ENCODE peak calls at places on chromosomes 13 and 19, in six cellular contexts. U is left lung; D is pancreas; E is lung; X is testis; A is CD8-positive, alpha-beta T cell. M is an unnamed sample. For H3K9me3 and H3K4me1, the result is how much of the 10 kb centered on the place peaks cover.

GRCh38 chr19:1970003-1970805 is 29.2 kb downstream of the CSNK1G2 start:
- DNase-seq in U (no peak), D (no peak), E (no peak), X (no peak), A (no peak), M (no peak)

GRCh38 chr13:51797664-51798488 is 6.1 kb downstream of the DHRS12 start:
- DNase-seq in U (no peak), D (peak), E (peak), X (peak), A (peak), M (peak)

GRCh38 chr19:15252398-15253018 is 20.3 kb upstream of the EPHX3 start:
- DNase-seq in U (no peak), D (no peak), E (no peak), X (no peak), A (no peak), M (no peak)

GRCh38 chr13:113022391-113023216 is 53.6 kb downstream of the MCF2L start:
- DNase-seq in U (no peak), D (no peak), E (no peak), X (no peak), A (no peak), M (no peak)

GRCh38 chr13:102903659-102904407 is 58.0 kb downstream of the ERCC5 start:
- DNase-seq in U (no peak), D (no peak), E (no peak), X (no peak), A (no peak), M (no peak)

GRCh38 chr13:33132644-33133440 is 116.6 kb downstream of the KL start:
- DNase-seq in U (no peak), D (no peak), E (no peak), X (no peak), A (no peak), M (no peak)

GRCh38 chr13:66972659-66973058 is 257.5 kb downstream of the PCDH9 start:
- DNase-seq in U (no peak), D (no peak), E (no peak), X (no peak), A (no peak), M (no peak)

GRCh38 chr19:45340232-45340898 is at the start of gene KLC3:
- DNase-seq in U (no peak), D (peak), E (no peak), X (peak), A (no peak), M (peak)

GRCh38 chr13:79533781-79534400 is 52.9 kb downstream of the NDFIP2 start:
- DNase-seq in U (no peak), D (no peak), E (no peak), X (no peak), A (no peak), M (no peak)

GRCh38 chr13:90968510-90968909 is 379.0 kb upstream of the MIR17HG start:
- DNase-seq in U (no peak), D (no peak), E (no peak), X (peak), A (no peak), M (no peak)

GRCh38 chr13:36999054-36999927 is at the start of gene ALG5:
- DNase-seq in U (peak), D (peak), E (peak), X (peak), A (peak), M (peak)

GRCh38 chr13:35964764-35965163 is 166.4 kb downstream of the DCLK1 start:
- DNase-seq in U (no peak), D (no peak), E (no peak), X (no peak), A (no peak), M (no peak)

GRCh38 chr13:33682020-33682564 is 135.9 kb upstream of the RFC3 start:
- DNase-seq in U (no peak), D (no peak), E (no peak), X (no peak), A (no peak), M (no peak)

GRCh38 chr13:94412870-94413269 is 66.6 kb downstream of the DCT start:
- DNase-seq in U (no peak), D (no peak), E (no peak), X (no peak), A (no peak), M (no peak)

GRCh38 chr13:99206226-99206625 is 5.6 kb downstream of the UBAC2 start:
- DNase-seq in U (no peak), D (no peak), E (no peak), X (no peak), A (no peak), M (no peak)
- TF ChIP-seq CTCF in U (no peak), D (no peak), E (no peak), X (no peak), A (no peak), M (no peak)

GRCh38 chr19:7083076-7083956 is 13.8 kb downstream of the ZNF557 start:
- DNase-seq in U (no peak), D (no peak), E (no peak), X (no peak), A (no peak), M (no peak)

DNA sequence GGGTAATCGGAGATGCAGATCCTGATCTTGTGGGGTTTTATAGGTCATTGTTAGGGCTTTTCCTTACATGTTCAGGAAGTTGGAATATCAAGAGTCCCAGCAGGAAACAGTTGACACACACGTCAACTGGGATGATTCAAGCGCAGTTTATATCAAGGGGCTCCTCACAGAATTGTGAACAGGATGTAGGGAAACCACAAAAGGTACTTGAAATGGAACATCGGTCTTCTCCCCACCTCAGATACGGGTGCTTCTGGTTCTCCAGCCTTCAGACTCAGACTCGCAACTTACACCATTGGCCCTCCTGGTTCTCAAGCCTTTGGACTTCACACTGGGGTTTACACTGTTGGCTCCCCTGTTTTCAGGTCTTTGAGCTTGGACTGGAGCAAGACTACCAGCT is 19.5 kb downstream of the ZNF557 start:
- DNase-seq in U (no peak), D (no peak), E (no peak), X (no peak), A (no peak), M (no peak)
- H3K9me3 ChIP-seq in U (half or more), D (under half), E (under half), X (under half), A (under half), M (half or more)

GRCh38 chr19:2981898-2982297 is 4.5 kb downstream of the TLE6 start:
- DNase-seq in U (no peak), D (no peak), E (no peak), X (no peak), A (no peak), M (no peak)
- H3K4me1 ChIP-seq in U (under half), D (under half), E (under half), X (under half), A (under half), M (under half)

GRCh38 chr19:30648321-30648720 is 276.1 kb downstream of the ZNF536 start:
- DNase-seq in U (no peak), D (no peak), E (no peak), X (no peak), A (no peak), M (no peak)
- TF ChIP-seq CTCF in U (no peak), D (no peak), E (no peak), X (no peak), A (no peak), M (no peak)

DNA sequence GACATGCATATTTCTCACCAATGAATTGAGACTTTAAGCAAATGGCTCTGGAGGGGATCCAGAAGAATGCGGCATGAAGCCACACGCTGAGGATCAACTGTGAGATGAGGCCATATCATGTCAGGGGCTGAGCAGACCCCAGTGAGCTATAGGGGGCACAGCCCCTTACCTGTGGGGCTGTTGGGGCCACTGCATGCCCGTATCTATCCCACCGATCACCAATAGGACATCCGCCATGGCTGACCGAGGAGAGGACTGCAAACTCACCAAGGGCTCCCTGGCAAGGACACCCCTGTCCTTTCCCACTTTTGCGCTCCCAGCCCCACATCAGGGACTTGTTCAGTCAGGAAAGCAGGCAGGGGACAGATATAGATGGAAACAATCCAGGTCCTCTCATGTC is 78.0 kb downstream of the SERP2 start:
- DNase-seq in U (no peak), D (no peak), E (no peak), X (no peak), A (no peak), M (no peak)
- H3K9me3 ChIP-seq in U (under half), D (under half), E (under half), X (under half), A (under half), M (under half)

DNA sequence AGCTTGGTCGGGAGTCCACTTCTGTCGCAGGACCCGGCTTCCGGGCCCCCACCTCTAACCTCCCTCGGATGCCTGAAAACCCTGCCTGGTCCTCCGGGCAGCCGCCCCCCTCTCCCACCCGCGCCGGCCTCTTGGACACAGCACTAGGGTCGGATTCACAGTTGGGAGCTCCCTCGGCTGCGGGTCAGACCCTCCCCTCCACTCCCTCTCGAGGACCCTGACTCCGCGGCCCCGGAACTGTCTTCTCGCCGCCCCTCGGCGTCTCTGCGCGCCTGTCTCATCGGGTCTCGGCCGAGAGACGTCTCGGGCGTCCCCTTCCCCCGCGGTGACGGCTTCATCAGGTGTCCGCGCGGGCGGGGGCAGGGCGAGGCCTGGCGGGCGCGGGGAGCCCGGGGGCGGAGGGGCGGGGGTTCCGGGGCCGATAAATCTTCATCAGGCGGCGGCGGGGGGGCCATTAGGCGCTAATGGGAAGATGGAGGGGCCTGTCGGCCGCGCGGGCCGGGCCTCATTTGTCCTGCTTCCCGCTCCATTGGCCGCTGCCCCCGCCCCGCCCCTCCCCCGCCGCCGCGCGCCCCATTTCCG is 11.7 kb upstream of the ERFL start:
- DNase-seq in U (no peak), D (no peak), E (no peak), X (peak), A (no peak), M (peak)
- H3K4me1 ChIP-seq in U (under half), D (under half), E (under half), X (under half), A (under half), M (under half)

M was measured in transverse colon.